ENCODE peak calls at places on chromosomes 11 and 22, in five cellular contexts. One of them, this sample, is unnamed.

GRCh38 chr11:59062602-59063529 is 23.2 kb upstream of the GLYATL1B start:
- DNase-seq in CD4-positive, alpha-beta T cell: no peak
- DNase-seq in anterior cingulate cortex: no peak
- DNase-seq in posterior vena cava: no peak
- DNase-seq in brain microvascular endothelial cell: no peak
- DNase-seq in this sample: no peak

GRCh38 chr11:107720305-107720775 is 8.5 kb upstream of the SLN start:
- DNase-seq in CD4-positive, alpha-beta T cell: no peak
- DNase-seq in anterior cingulate cortex: no peak
- DNase-seq in posterior vena cava: no peak
- DNase-seq in brain microvascular endothelial cell: no peak
- DNase-seq in this sample: no peak

GRCh38 chr22:25100402-25100801 is 99.3 kb upstream of the CRYBB3 start:
- DNase-seq in anterior cingulate cortex: no peak
- DNase-seq in brain microvascular endothelial cell: no peak
- DNase-seq in posterior vena cava: no peak
- DNase-seq in CD4-positive, alpha-beta T cell: no peak
- DNase-seq in this sample: no peak

GRCh38 chr11:77140231-77140959 is 12.3 kb downstream of the MYO7A start:
- DNase-seq in anterior cingulate cortex: no peak
- DNase-seq in CD4-positive, alpha-beta T cell: no peak
- DNase-seq in brain microvascular endothelial cell: no peak
- DNase-seq in posterior vena cava: no peak
- DNase-seq in this sample: no peak

GRCh38 chr22:50183141-50183971 is 2.4 kb upstream of the TRABD start:
- DNase-seq in posterior vena cava: no peak
- DNase-seq in anterior cingulate cortex: no peak
- DNase-seq in brain microvascular endothelial cell: no peak
- DNase-seq in CD4-positive, alpha-beta T cell: no peak
- DNase-seq in this sample: no peak

GRCh38 chr11:121032546-121032945 is 8.6 kb downstream of the TBCEL start:
- DNase-seq in posterior vena cava: no peak
- DNase-seq in CD4-positive, alpha-beta T cell: no peak
- DNase-seq in brain microvascular endothelial cell: no peak
- DNase-seq in anterior cingulate cortex: no peak
- DNase-seq in this sample: no peak

GRCh38 chr11:12112731-12113130 is 2.3 kb downstream of the MICAL2 start:
- DNase-seq in anterior cingulate cortex: no peak
- DNase-seq in posterior vena cava: no peak
- DNase-seq in brain microvascular endothelial cell: no peak
- DNase-seq in CD4-positive, alpha-beta T cell: no peak
- DNase-seq in this sample: no peak

GRCh38 chr11:122334546-122335375 is 218.7 kb upstream of the BLID start:
- DNase-seq in posterior vena cava: no peak
- DNase-seq in CD4-positive, alpha-beta T cell: no peak
- DNase-seq in anterior cingulate cortex: no peak
- DNase-seq in brain microvascular endothelial cell: no peak
- DNase-seq in this sample: no peak

GRCh38 chr11:11996321-11997174 is 11.9 kb downstream of the DKK3 start:
- DNase-seq in posterior vena cava: no peak
- DNase-seq in anterior cingulate cortex: no peak
- DNase-seq in CD4-positive, alpha-beta T cell: no peak
- DNase-seq in brain microvascular endothelial cell: no peak
- DNase-seq in this sample: no peak

GRCh38 chr11:86184728-86185127 is 59.8 kb upstream of the EED start:
- DNase-seq in CD4-positive, alpha-beta T cell: no peak
- DNase-seq in brain microvascular endothelial cell: no peak
- DNase-seq in posterior vena cava: no peak
- DNase-seq in anterior cingulate cortex: no peak
- DNase-seq in this sample: no peak

GRCh38 chr11:28176231-28176853 is 68.2 kb downstream of the METTL15 start:
- DNase-seq in brain microvascular endothelial cell: no peak
- DNase-seq in posterior vena cava: no peak
- DNase-seq in anterior cingulate cortex: no peak
- DNase-seq in CD4-positive, alpha-beta T cell: no peak
- DNase-seq in this sample: no peak

GRCh38 chr22:35630387-35630793 is 13.3 kb upstream of the MB start:
- DNase-seq in posterior vena cava: peak
- DNase-seq in CD4-positive, alpha-beta T cell: no peak
- DNase-seq in anterior cingulate cortex: no peak
- DNase-seq in brain microvascular endothelial cell: peak
- DNase-seq in this sample: no peak

GRCh38 chr11:61531033-61531432 is 22.5 kb downstream of the LRRC10B start:
- DNase-seq in CD4-positive, alpha-beta T cell: no peak
- DNase-seq in anterior cingulate cortex: no peak
- DNase-seq in brain microvascular endothelial cell: no peak
- DNase-seq in posterior vena cava: no peak
- DNase-seq in this sample: no peak

GRCh38 chr11:66970808-66971442 is 4.2 kb upstream of the C11orf86 start:
- DNase-seq in CD4-positive, alpha-beta T cell: no peak
- DNase-seq in anterior cingulate cortex: no peak
- DNase-seq in brain microvascular endothelial cell: peak
- DNase-seq in posterior vena cava: no peak
- DNase-seq in this sample: no peak

GRCh38 chr11:111938687-111939160 is 1.6 kb downstream of the DIXDC1 start:
- DNase-seq in posterior vena cava: peak
- DNase-seq in anterior cingulate cortex: no peak
- DNase-seq in brain microvascular endothelial cell: peak
- DNase-seq in CD4-positive, alpha-beta T cell: no peak
- DNase-seq in this sample: no peak

GRCh38 chr11:43021466-43021865 is 290.3 kb upstream of the API5 start:
- DNase-seq in brain microvascular endothelial cell: no peak
- DNase-seq in posterior vena cava: no peak
- DNase-seq in CD4-positive, alpha-beta T cell: no peak
- DNase-seq in anterior cingulate cortex: no peak
- DNase-seq in this sample: no peak

GRCh38 chr11:126791446-126791845 is 209.1 kb downstream of the KIRREL3 start:
- DNase-seq in CD4-positive, alpha-beta T cell: no peak
- DNase-seq in brain microvascular endothelial cell: no peak
- DNase-seq in anterior cingulate cortex: no peak
- DNase-seq in posterior vena cava: no peak
- DNase-seq in this sample: no peak

GRCh38 chr11:3616721-3617460 is 24.9 kb downstream of the ART5 start:
- DNase-seq in CD4-positive, alpha-beta T cell: no peak
- DNase-seq in posterior vena cava: no peak
- DNase-seq in brain microvascular endothelial cell: no peak
- DNase-seq in anterior cingulate cortex: no peak
- DNase-seq in this sample: no peak

GRCh38 chr11:16226245-16226644 is 130.1 kb downstream of the SOX6 start:
- DNase-seq in posterior vena cava: no peak
- DNase-seq in brain microvascular endothelial cell: no peak
- DNase-seq in CD4-positive, alpha-beta T cell: no peak
- DNase-seq in anterior cingulate cortex: no peak
- DNase-seq in this sample: no peak

GRCh38 chr11:36352919-36353318 is 56.8 kb downstream of the PRR5L start:
- DNase-seq in anterior cingulate cortex: no peak
- DNase-seq in posterior vena cava: no peak
- DNase-seq in brain microvascular endothelial cell: no peak
- DNase-seq in CD4-positive, alpha-beta T cell: peak
- DNase-seq in this sample: no peak

GRCh38 chr11:61357233-61357893 is 4.3 kb downstream of the CYB561A3 start:
- DNase-seq in brain microvascular endothelial cell: no peak
- DNase-seq in CD4-positive, alpha-beta T cell: no peak
- DNase-seq in posterior vena cava: no peak
- DNase-seq in anterior cingulate cortex: no peak
- DNase-seq in this sample: no peak

GRCh38 chr11:75849917-75850316 is 34.9 kb downstream of the UVRAG start:
- DNase-seq in anterior cingulate cortex: no peak
- DNase-seq in posterior vena cava: no peak
- DNase-seq in CD4-positive, alpha-beta T cell: no peak
- DNase-seq in brain microvascular endothelial cell: no peak
- DNase-seq in this sample: no peak

GRCh38 chr11:75028321-75029097 is 39.8 kb downstream of the NEU3 start:
- DNase-seq in brain microvascular endothelial cell: no peak
- DNase-seq in posterior vena cava: no peak
- DNase-seq in CD4-positive, alpha-beta T cell: no peak
- DNase-seq in anterior cingulate cortex: no peak
- DNase-seq in this sample: no peak

GRCh38 chr22:32695451-32695891 is 106.0 kb upstream of the TIMP3 start:
- DNase-seq in CD4-positive, alpha-beta T cell: no peak
- DNase-seq in brain microvascular endothelial cell: peak
- DNase-seq in anterior cingulate cortex: no peak
- DNase-seq in posterior vena cava: no peak
- DNase-seq in this sample: no peak

GRCh38 chr11:8018742-8019631 is 31.9 kb downstream of the EIF3F start:
- DNase-seq in CD4-positive, alpha-beta T cell: peak
- DNase-seq in brain microvascular endothelial cell: peak
- DNase-seq in posterior vena cava: peak
- DNase-seq in anterior cingulate cortex: peak
- DNase-seq in this sample: no peak

This sample was measured in NCI-H1417 treated with DMSO at 0.1 percent for 48 hours.